ENCODE peak calls at places on chromosome 7, in seven cellular contexts. O is left ventricle myocardium superior, B is COR-L47, H is pancreas, R is EH, T is NCI-H82, X is left ventricle myocardium inferior. C is an unnamed sample.

GRCh38 chr7:117582219-117582704 is 102.4 kb downstream of the CFTR start:
- DNase-seq in O (peak), B (no peak), X (peak), R (peak), T (no peak), H (no peak), C (no peak)

GRCh38 chr7:128254470-128254869 is 13.4 kb downstream of the LEP start:
- DNase-seq in X (no peak), R (no peak), B (no peak), H (no peak), T (no peak), O (no peak), C (no peak)

GRCh38 chr7:19982841-19983835 is 209.7 kb upstream of the TMEM196 start:
- DNase-seq in X (no peak), O (no peak), B (peak), H (no peak), R (peak), T (peak), C (no peak)

GRCh38 chr7:47606176-47606575 is 24.3 kb upstream of the TNS3 start:
- DNase-seq in T (no peak), O (no peak), R (no peak), H (no peak), B (no peak), X (no peak), C (no peak)

GRCh38 chr7:50121269-50121668 is 28.2 kb upstream of the ZPBP start:
- DNase-seq in O (no peak), T (no peak), H (no peak), B (no peak), R (no peak), X (no peak), C (no peak)

GRCh38 chr7:44261239-44261638 is 60.5 kb downstream of the YKT6 start:
- DNase-seq in T (peak), X (no peak), B (no peak), R (no peak), H (no peak), O (no peak), C (no peak)

GRCh38 chr7:151851160-151851751 is 25.7 kb downstream of the PRKAG2 start:
- DNase-seq in T (no peak), O (peak), X (peak), R (no peak), B (no peak), H (peak), C (no peak)

GRCh38 chr7:155219947-155220769 is 77.5 kb upstream of the INSIG1 start:
- DNase-seq in B (peak), R (no peak), H (peak), T (no peak), O (no peak), X (no peak), C (no peak)

GRCh38 chr7:13989138-13989943 is at the start of gene ETV1:
- DNase-seq in X (peak), O (peak), T (peak), R (peak), H (peak), B (peak), C (peak)

GRCh38 chr7:158947627-158948026 is 91.3 kb downstream of the DYNC2I1 start:
- DNase-seq in R (no peak), X (no peak), B (no peak), T (no peak), H (no peak), O (no peak), C (no peak)

GRCh38 chr7:100520138-100520537 is 18.9 kb upstream of the AGFG2 start:
- DNase-seq in R (no peak), T (no peak), B (no peak), X (no peak), H (no peak), O (no peak), C (no peak)

GRCh38 chr7:37320840-37321468 is 127.7 kb downstream of the ELMO1 start:
- DNase-seq in O (no peak), R (no peak), X (no peak), B (no peak), H (no peak), T (peak), C (no peak)

GRCh38 chr7:97845622-97846203 is 26.5 kb downstream of the ASNS start:
- DNase-seq in X (no peak), H (no peak), R (peak), T (peak), B (peak), O (no peak), C (no peak)

GRCh38 chr7:134513169-134513752 is 14.1 kb upstream of the AKR1B10 start:
- DNase-seq in X (peak), R (peak), T (peak), B (no peak), O (peak), H (no peak), C (no peak)

GRCh38 chr7:157703534-157704195 is 366.9 kb downstream of the DNAJB6 start:
- DNase-seq in T (no peak), R (no peak), B (no peak), X (no peak), O (no peak), H (no peak), C (no peak)

GRCh38 chr7:138814806-138815332 is 16.9 kb upstream of the ATP6V0A4 start:
- DNase-seq in R (no peak), T (no peak), O (no peak), X (no peak), H (no peak), B (no peak), C (no peak)

GRCh38 chr7:158028971-158029370 is 558.7 kb downstream of the PTPRN2 start:
- DNase-seq in X (no peak), O (no peak), T (no peak), B (no peak), R (no peak), H (no peak), C (no peak)

GRCh38 chr7:142104550-142105527 is 6.7 kb upstream of the MGAM2 start:
- DNase-seq in H (no peak), X (no peak), O (no peak), B (no peak), T (no peak), R (no peak), C (no peak)

GRCh38 chr7:98816206-98816605 is 53.6 kb downstream of the TMEM130 start:
- DNase-seq in T (no peak), X (peak), O (peak), R (no peak), H (no peak), B (no peak), C (no peak)

GRCh38 chr7:112547916-112548315 is 67.1 kb downstream of the LSMEM1 start:
- DNase-seq in X (no peak), O (no peak), B (no peak), H (no peak), R (peak), T (no peak), C (no peak)

GRCh38 chr7:74627699-74628411 is 29.7 kb upstream of the GTF2I start:
- DNase-seq in O (peak), X (no peak), T (peak), H (peak), B (peak), R (peak), C (peak)

GRCh38 chr7:2713370-2713769 is 25.4 kb downstream of the AMZ1 start:
- DNase-seq in O (peak), H (no peak), B (no peak), T (peak), X (peak), R (no peak), C (no peak)

GRCh38 chr7:80900583-80901576 is 18.0 kb downstream of the SEMA3C start:
- DNase-seq in X (no peak), R (peak), H (no peak), B (no peak), O (no peak), T (no peak), C (no peak)

GRCh38 chr7:131640686-131641085 is 84.3 kb upstream of the PODXL start:
- DNase-seq in R (no peak), T (no peak), H (no peak), B (no peak), O (no peak), X (no peak), C (no peak)

GRCh38 chr7:40437498-40437897 is 302.7 kb downstream of the SUGCT start:
- DNase-seq in R (peak), B (no peak), X (no peak), T (no peak), H (no peak), O (no peak), C (no peak)

GRCh38 chr7:91228327-91228726 is 35.9 kb upstream of the FZD1 start:
- DNase-seq in T (no peak), O (no peak), X (no peak), H (no peak), B (no peak), R (peak), C (no peak)